ENCODE peak calls at places on chromosomes 2 and 18, in eight cellular contexts. V is NCI-H69; E is fibroblast of the aortic adventitia; L is fibroblast of lung; S is naive B cell; T is WTC11; H is stimulated activated CD4-positive, alpha-beta T cell treated with anti-CD3 and anti-CD28 coated beads, Interleukin-4, amount 100 ng/mL, for 4 hours; N is head of caudate nucleus. F is an unnamed sample.

GRCh38 chr18:73933666-73934065 is 214.0 kb downstream of the FBXO15 start:
- DNase-seq in V (no peak), H (no peak), L (no peak), N (no peak), T (no peak), S (no peak), E (no peak), F (no peak)

GRCh38 chr2:43707255-43707654 is 31.0 kb upstream of the C1GALT1C1L start:
- DNase-seq in V (no peak), E (peak), L (peak), T (no peak), N (peak), S (no peak), H (no peak), F (peak)

GRCh38 chr2:7709907-7710306 is 792.7 kb downstream of the RNF144A start:
- DNase-seq in N (no peak), E (no peak), T (no peak), V (no peak), S (no peak), L (no peak), H (no peak), F (no peak)

GRCh38 chr18:75109001-75109400 is 99.9 kb downstream of the PTGR3 start:
- DNase-seq in E (no peak), H (no peak), V (no peak), T (no peak), L (no peak), S (no peak), N (no peak), F (no peak)

GRCh38 chr18:73793386-73793785 is 354.2 kb downstream of the FBXO15 start:
- DNase-seq in V (no peak), N (peak), H (no peak), E (peak), S (no peak), T (no peak), L (no peak), F (peak)

GRCh38 chr2:25169073-25169470 is 692 bp upstream of the POMC start:
- DNase-seq in S (no peak), L (no peak), V (no peak), H (no peak), N (no peak), T (no peak), E (no peak), F (no peak)

GRCh38 chr18:57542801-57543427 is 43.6 kb downstream of the FECH start:
- DNase-seq in E (peak), T (no peak), V (peak), L (no peak), H (no peak), N (no peak), S (no peak), F (no peak)

GRCh38 chr2:8743261-8743660 is 61.4 kb downstream of the ID2 start:
- DNase-seq in T (no peak), V (no peak), L (no peak), N (no peak), S (no peak), E (no peak), H (no peak), F (no peak)

GRCh38 chr18:74806700-74807416 is 209.2 kb downstream of the ZNF407 start:
- DNase-seq in E (peak), N (no peak), L (peak), H (no peak), T (no peak), S (peak), V (peak), F (no peak)

F was measured in ELF-1.